ENCODE peak calls at places on chromosomes 11 and 22, in eight cellular contexts. S is cardiac muscle cell, W is IMR-90, Z is neural progenitor cell, B is suprapubic skin, E is adrenal gland, J is heart left ventricle, I is PC-9. V is an unnamed sample.
A peak's percentile ranks its signal among the peaks of the same experiment; 100 is the strongest.

GRCh38 chr11:34773826-34774225 is 142.4 kb downstream of the APIP start:
- DNase-seq in W (peak; percentile 23), Z (no peak), J (no peak), S (peak; percentile 65), B (no peak), I (peak; percentile 68), E (no peak), V (no peak)

GRCh38 chr11:22304337-22304961 is 33.7 kb upstream of the SLC17A6 start:
- DNase-seq in Z (peak; percentile 55), S (peak; percentile 50), W (peak; percentile 23), J (no peak), E (no peak), I (no peak), B (no peak), V (no peak)

GRCh38 chr22:30611197-30611596 is 4.2 kb downstream of the TCN2 start:
- DNase-seq in J (no peak), I (no peak), B (no peak), E (no peak), S (no peak), Z (no peak), W (peak; percentile 26), V (no peak)

GRCh38 chr11:36164522-36165250 is 124.5 kb downstream of the COMMD9 start:
- DNase-seq in E (peak; percentile 59), S (no peak), J (no peak), I (no peak), Z (no peak), B (no peak), W (peak; percentile 52), V (no peak)

GRCh38 chr11:83025267-83025704 is 46.4 kb downstream of the RAB30 start:
- DNase-seq in B (no peak), E (no peak), J (no peak), W (no peak), S (no peak), I (peak; percentile 73), Z (no peak), V (no peak)

GRCh38 chr11:2722955-2723354 is 23.2 kb upstream of the KCNQ1OT1 start:
- DNase-seq in J (no peak), W (no peak), S (no peak), B (no peak), I (no peak), Z (no peak), E (no peak), V (no peak)

GRCh38 chr11:2825261-2825885 is 60.2 kb downstream of the CDKN1C start:
- DNase-seq in I (peak; percentile 74), W (peak; percentile 74), E (peak; percentile 69), B (peak; percentile 93), S (peak; percentile 75), J (peak; percentile 68), Z (no peak), V (no peak)

GRCh38 chr11:121671276-121672168 is 218.8 kb upstream of the SORL1-AS1 start:
- DNase-seq in E (no peak), W (peak; percentile 49), B (no peak), I (no peak), Z (no peak), S (peak; percentile 74), J (no peak), V (peak; percentile 62)

GRCh38 chr11:73411031-73411430 is 34.8 kb downstream of the RELT start:
- DNase-seq in J (no peak), Z (no peak), W (no peak), B (no peak), I (no peak), S (no peak), E (no peak), V (no peak)

GRCh38 chr11:87493516-87493915 is 455.8 kb downstream of the TMEM135 start:
- DNase-seq in S (no peak), E (no peak), I (no peak), W (peak; percentile 55), Z (peak; percentile 43), B (no peak), J (no peak), V (no peak)
- TF ChIP-seq CTCF in S (no peak), E (no peak), I (no peak), W (no peak), Z (no peak), B (no peak), J (no peak), V (no peak)

GRCh38 chr11:12724301-12725046 is 50.3 kb downstream of the TEAD1 start:
- DNase-seq in B (peak; percentile 81), I (peak; percentile 88), Z (peak; percentile 72), J (peak; percentile 71), E (peak; percentile 94), S (peak; percentile 96), W (peak; percentile 95), V (no peak)

GRCh38 chr11:12728417-12728816 is 54.2 kb downstream of the TEAD1 start:
- DNase-seq in E (no peak), Z (no peak), W (peak; percentile 34), J (no peak), B (no peak), I (no peak), S (no peak), V (no peak)

GRCh38 chr11:12727556-12728070 is 53.4 kb downstream of the TEAD1 start:
- DNase-seq in Z (no peak), E (no peak), J (no peak), W (peak; percentile 76), B (no peak), S (peak; percentile 63), I (no peak), V (no peak)

GRCh38 chr11:12725047-12725862 is 51.0 kb downstream of the TEAD1 start:
- DNase-seq in W (no peak), Z (no peak), I (no peak), E (no peak), J (no peak), S (peak; percentile 11), B (no peak), V (no peak)

GRCh38 chr11:12725863-12726666 is 51.8 kb downstream of the TEAD1 start:
- DNase-seq in I (peak; percentile 78), E (no peak), B (no peak), S (peak; percentile 55), Z (no peak), W (peak; percentile 79), J (no peak), V (no peak)
- H3K27ac ChIP-seq in I (peak overlapping the region; percentile 98), E (no peak overlapping the region), B (no peak overlapping the region), S (no peak overlapping the region), Z (no peak overlapping the region), W (peak overlapping the region; percentile 6), J (no peak overlapping the region), V (no peak overlapping the region)

DNA sequence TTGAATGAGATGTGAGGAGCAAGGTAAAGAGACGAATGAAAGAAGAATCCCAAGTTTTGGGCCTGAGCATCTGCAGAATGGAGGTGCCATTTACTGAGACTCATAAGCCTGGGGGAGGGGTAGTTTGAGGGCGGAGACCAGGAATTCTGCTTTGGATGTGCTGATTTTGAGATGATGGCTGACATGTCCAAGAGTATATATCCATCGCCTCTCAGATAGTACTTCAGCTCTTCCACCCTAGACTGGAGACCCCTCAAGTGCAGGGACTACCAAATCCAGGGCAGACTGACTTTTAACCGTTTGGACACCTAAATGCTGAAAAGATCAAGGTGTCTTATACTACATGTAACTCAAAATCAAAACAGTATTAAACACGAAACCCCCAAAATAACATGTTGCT is 1.3 kb upstream of the SDF2L1 start:
- DNase-seq in Z (no peak), J (no peak), E (no peak), B (no peak), W (no peak), I (no peak), S (no peak), V (no peak)
- H3K4me3 ChIP-seq in Z (peak overlapping the region; percentile 50), J (no peak overlapping the region), E (no peak overlapping the region), B (no peak overlapping the region), W (no peak overlapping the region), I (no peak overlapping the region), S (no peak overlapping the region), V (no peak overlapping the region)

GRCh38 chr11:119048644-119049043 is 8.4 kb downstream of the HYOU1 start:
- DNase-seq in E (no peak), S (no peak), W (no peak), I (no peak), B (no peak), J (no peak), Z (no peak), V (no peak)

GRCh38 chr11:119046489-119046888 is 10.5 kb downstream of the HYOU1 start:
- DNase-seq in I (no peak), W (no peak), E (no peak), J (no peak), S (no peak), B (no peak), Z (no peak), V (no peak)

GRCh38 chr11:119047205-119047604 is 9.8 kb downstream of the HYOU1 start:
- DNase-seq in E (no peak), I (peak; percentile 12), J (no peak), W (no peak), B (no peak), S (no peak), Z (no peak), V (no peak)

GRCh38 chr11:119041821-119042514 is 11.3 kb upstream of the SLC37A4 start:
- DNase-seq in Z (no peak), W (peak; percentile 16), E (no peak), I (peak; percentile 35), S (no peak), J (no peak), B (no peak), V (no peak)

GRCh38 chr11:119044708-119045107 is 12.3 kb downstream of the HYOU1 start:
- DNase-seq in E (no peak), J (no peak), W (no peak), I (peak; percentile 21), Z (peak; percentile 25), B (no peak), S (no peak), V (no peak)
- TF ChIP-seq CTCF in E (no peak), J (no peak), W (no peak), I (peak; percentile 47), Z (peak; percentile 42), B (no peak), S (no peak), V (peak; percentile 35)

GRCh38 chr22:24315367-24315781 is 44.7 kb downstream of the SPECC1L start:
- DNase-seq in E (no peak), S (no peak), Z (no peak), I (no peak), W (peak; percentile 89), J (no peak), B (no peak), V (no peak)
- H3K27ac ChIP-seq in E (no peak overlapping the region), S (no peak overlapping the region), Z (no peak overlapping the region), I (no peak overlapping the region), W (no peak overlapping the region), J (no peak overlapping the region), B (no peak overlapping the region), V (peak overlapping the region; percentile 70)

GRCh38 chr11:57320719-57321387 is 3.9 kb downstream of the TNKS1BP1 start:
- DNase-seq in B (no peak), Z (no peak), J (no peak), E (no peak), W (no peak), S (no peak), I (no peak), V (no peak)

GRCh38 chr11:57321996-57322880 is 2.5 kb downstream of the TNKS1BP1 start:
- DNase-seq in Z (peak; percentile 88), W (peak; percentile 98), E (peak; percentile 97), S (peak; percentile 99), B (peak; percentile 97), J (peak; percentile 91), I (peak; percentile 94), V (peak; percentile 42)

GRCh38 chr11:57320067-57320718 is 4.6 kb downstream of the TNKS1BP1 start:
- DNase-seq in B (no peak), E (no peak), I (no peak), S (no peak), W (no peak), Z (no peak), J (no peak), V (no peak)

GRCh38 chr11:57322881-57323467 is 1.8 kb downstream of the TNKS1BP1 start:
- DNase-seq in I (no peak), Z (no peak), E (no peak), B (no peak), W (no peak), J (no peak), S (no peak), V (no peak)

GRCh38 chr11:57321388-57321995 is 3.3 kb downstream of the TNKS1BP1 start:
- DNase-seq in W (no peak), I (no peak), S (no peak), E (peak; percentile 47), Z (no peak), J (no peak), B (peak; percentile 79), V (no peak)
- H3K4me3 ChIP-seq in W (peak overlapping the region; percentile 31), I (peak overlapping the region; percentile 57), S (no peak overlapping the region), E (peak overlapping the region; percentile 54), Z (no peak overlapping the region), J (no peak overlapping the region), B (peak overlapping the region; percentile 95), V (no peak overlapping the region)